ENCODE peak calls at places on chromosomes 16 and 17, in seven cellular contexts. H is left ventricle myocardium inferior, D is upper lobe of right lung, C is heart right ventricle, B is ascending aorta, W is transverse colon, Y is HFF-Myc. A is an unnamed sample.

GRCh38 chr17:44324092-44324570 is 492 bp downstream of the SLC25A39 start:
- DNase-seq in H (no peak), D (peak), C (no peak), B (no peak), W (peak), Y (no peak), A (no peak)

GRCh38 chr16:11328172-11329079 is 16.8 kb upstream of the RMI2 start:
- DNase-seq in H (peak), D (no peak), C (peak), B (no peak), W (peak), Y (peak), A (peak)

GRCh38 chr16:9976641-9977040 is 205.6 kb downstream of the GRIN2A start:
- DNase-seq in H (no peak), D (no peak), C (no peak), B (no peak), W (no peak), Y (no peak), A (no peak)

GRCh38 chr17:410674-411401 is 58.2 kb upstream of the RPH3AL start:
- DNase-seq in H (no peak), D (no peak), C (no peak), B (no peak), W (peak), Y (peak), A (peak)

GRCh38 chr16:89119661-89120141 is 26.0 kb downstream of the ACSF3 start:
- DNase-seq in H (peak), D (peak), C (no peak), B (no peak), W (no peak), Y (no peak), A (no peak)

GRCh38 chr16:85570735-85571562 is 42.2 kb upstream of the GSE1 start:
- DNase-seq in H (peak), D (peak), C (peak), B (no peak), W (peak), Y (no peak), A (no peak)

GRCh38 chr16:11474617-11475291 is 112.0 kb downstream of the LITAF start:
- DNase-seq in H (no peak), D (peak), C (no peak), B (no peak), W (no peak), Y (no peak), A (no peak)

GRCh38 chr17:33342025-33342424 is 48.9 kb upstream of the ASIC2 start:
- DNase-seq in H (no peak), D (no peak), C (no peak), B (no peak), W (no peak), Y (no peak), A (no peak)

GRCh38 chr17:39611441-39612112 is 3.9 kb upstream of the NEUROD2 start:
- DNase-seq in H (no peak), D (no peak), C (no peak), B (no peak), W (no peak), Y (no peak), A (no peak)

GRCh38 chr16:4373356-4373908 is 1.8 kb downstream of the VASN start:
- DNase-seq in H (peak), D (no peak), C (no peak), B (no peak), W (no peak), Y (no peak), A (no peak)

GRCh38 chr16:47523342-47524006 is 62.3 kb downstream of the PHKB start:
- DNase-seq in H (no peak), D (no peak), C (no peak), B (no peak), W (no peak), Y (no peak), A (no peak)

GRCh38 chr16:70693231-70693671 is 7.4 kb upstream of the MTSS2 start:
- DNase-seq in H (peak), D (no peak), C (peak), B (no peak), W (no peak), Y (no peak), A (no peak)

GRCh38 chr17:37261286-37261685 is 114.5 kb upstream of the C17orf78 start:
- DNase-seq in H (no peak), D (no peak), C (no peak), B (no peak), W (no peak), Y (no peak), A (peak)

GRCh38 chr16:57667526-57668258 is 414 bp upstream of the ADGRG3 start:
- DNase-seq in H (peak), D (peak), C (no peak), B (no peak), W (no peak), Y (no peak), A (no peak)

GRCh38 chr17:39782481-39782880 is 44.7 kb downstream of the GRB7 start:
- DNase-seq in H (no peak), D (no peak), C (no peak), B (no peak), W (no peak), Y (no peak), A (peak)

GRCh38 chr17:48163809-48164208 is 56.2 kb downstream of the SNX11 start:
- DNase-seq in H (no peak), D (no peak), C (no peak), B (no peak), W (no peak), Y (no peak), A (no peak)

GRCh38 chr16:2087426-2088191 is 39.8 kb downstream of the TSC2 start:
- DNase-seq in H (no peak), D (no peak), C (no peak), B (no peak), W (peak), Y (no peak), A (no peak)

GRCh38 chr16:2084688-2085625 is 37.2 kb downstream of the TSC2 start:
- DNase-seq in H (no peak), D (no peak), C (no peak), B (no peak), W (no peak), Y (no peak), A (no peak)

GRCh38 chr16:2086812-2087425 is 39.1 kb downstream of the TSC2 start:
- DNase-seq in H (no peak), D (no peak), C (no peak), B (no peak), W (no peak), Y (no peak), A (no peak)

GRCh38 chr16:2085669-2086068 is 37.9 kb downstream of the TSC2 start:
- DNase-seq in H (no peak), D (no peak), C (no peak), B (no peak), W (no peak), Y (no peak), A (no peak)

GRCh38 chr16:2086136-2086742 is 38.5 kb downstream of the TSC2 start:
- DNase-seq in H (no peak), D (no peak), C (no peak), B (no peak), W (no peak), Y (no peak), A (no peak)
- TF ChIP-seq CTCF in H (no peak), D (no peak), C (no peak), B (no peak), W (no peak), Y (no peak), A (no peak)

DNA sequence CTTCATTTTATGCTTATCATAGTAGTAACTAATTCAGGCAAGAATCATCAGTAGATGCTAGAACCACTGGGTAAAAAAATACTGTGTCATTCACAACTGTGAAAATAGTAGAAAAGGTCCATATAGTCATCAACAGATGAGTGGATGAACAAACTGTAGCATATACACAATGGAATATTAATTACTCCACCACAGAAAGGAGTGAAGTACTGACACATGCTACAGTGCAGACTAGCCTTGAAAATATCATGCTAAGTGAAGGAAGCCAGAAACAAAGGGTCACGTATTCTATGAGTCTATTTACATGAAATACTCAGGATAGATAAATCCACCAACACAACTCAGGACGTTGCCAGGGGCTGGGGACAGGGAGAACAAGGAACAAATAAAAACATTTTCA is 13.3 kb downstream of the USP22 start:
- DNase-seq in H (no peak), D (no peak), C (no peak), B (no peak), W (no peak), Y (no peak), A (no peak)
- TF ChIP-seq CTCF in H (no peak), D (no peak), C (no peak), B (no peak), W (no peak), Y (no peak), A (no peak)

GRCh38 chr16:28090646-28091377 is 27.3 kb upstream of the GSG1L start:
- DNase-seq in H (no peak), D (no peak), C (no peak), B (no peak), W (no peak), Y (no peak), A (peak)
- TF ChIP-seq CTCF in H (no peak), D (no peak), C (no peak), B (no peak), W (no peak), Y (peak), A (peak)

DNA sequence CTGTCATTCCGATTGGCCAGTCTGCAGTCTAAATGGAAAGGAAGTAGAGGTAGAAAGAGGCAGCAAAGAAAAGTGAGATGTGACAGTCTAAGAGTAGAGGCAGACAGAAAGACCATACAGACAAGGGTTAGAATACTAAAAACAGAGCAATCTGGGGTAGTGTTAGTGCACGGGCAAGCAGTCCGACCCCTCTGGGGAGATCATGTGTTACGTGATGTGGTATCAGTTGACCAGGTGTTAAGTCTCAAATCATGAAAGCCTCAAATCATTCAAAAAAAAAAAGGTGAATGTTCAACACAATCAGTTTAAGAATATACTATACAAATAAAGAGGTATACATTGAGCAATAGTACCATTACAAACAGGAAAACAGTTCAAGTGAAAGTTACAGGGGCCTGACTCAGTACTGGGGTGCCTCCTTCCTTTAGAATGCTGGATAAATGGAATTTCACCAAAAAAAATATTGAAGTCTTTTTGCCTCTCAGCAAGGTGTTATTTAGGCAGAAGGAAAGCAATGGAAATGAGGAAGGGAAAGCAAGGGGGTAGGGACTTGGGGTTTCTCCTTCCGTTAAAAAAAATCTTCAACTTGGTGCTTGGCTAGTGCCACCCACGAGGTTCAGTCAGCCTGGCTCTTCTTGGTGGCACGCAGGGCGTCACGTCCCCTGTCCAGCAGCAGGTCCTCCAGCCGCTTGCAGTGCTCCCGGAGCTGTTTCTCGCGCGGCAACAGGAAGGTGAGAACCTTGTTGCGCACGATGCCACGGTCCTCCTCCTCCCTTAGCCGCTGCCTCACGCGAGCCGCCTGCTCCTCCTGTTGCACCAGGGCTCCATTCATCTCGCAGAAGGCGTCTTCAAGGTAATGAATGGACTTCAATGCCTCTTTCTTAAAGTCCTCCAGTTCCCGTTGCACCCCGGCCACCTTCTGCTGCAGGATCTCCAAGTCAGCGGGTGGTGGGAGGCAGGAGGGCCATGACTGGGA is 616 bp downstream of the CCDC182 start:
- DNase-seq in H (no peak), D (no peak), C (no peak), B (no peak), W (no peak), Y (no peak), A (no peak)
- TF ChIP-seq CTCF in H (no peak), D (no peak), C (no peak), B (no peak), W (no peak), Y (no peak), A (no peak)

GRCh38 chr16:87461466-87461975 is 31.3 kb downstream of the ZCCHC14 start:
- DNase-seq in H (peak), D (peak), C (peak), B (peak), W (peak), Y (no peak), A (peak)
- TF ChIP-seq CTCF in H (peak), D (peak), C (peak), B (no peak), W (peak), Y (no peak), A (no peak)

DNA sequence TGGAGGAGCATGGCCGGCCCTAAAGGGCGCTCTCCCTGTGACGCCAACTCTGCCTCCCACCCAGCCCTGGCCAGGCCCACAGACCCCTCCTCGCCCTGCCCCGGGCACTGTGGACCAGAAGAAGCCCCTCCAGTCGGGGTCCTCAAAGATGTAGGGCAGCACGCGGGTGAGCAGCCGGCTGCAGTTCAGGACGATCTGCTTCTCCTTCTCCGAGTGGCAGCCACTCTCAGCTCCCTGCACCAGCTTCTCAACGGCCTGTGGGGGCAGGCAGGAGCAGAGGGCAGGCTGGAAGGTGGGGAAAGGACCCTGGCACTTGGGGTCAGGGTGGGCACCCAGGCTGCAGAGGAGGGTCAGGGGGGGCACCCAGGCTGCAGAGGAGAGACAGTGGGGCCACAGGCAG is 8.9 kb downstream of the HID1 start:
- DNase-seq in H (no peak), D (no peak), C (no peak), B (no peak), W (no peak), Y (no peak), A (no peak)
- TF ChIP-seq CTCF in H (no peak), D (no peak), C (no peak), B (no peak), W (no peak), Y (no peak), A (peak)

DNA sequence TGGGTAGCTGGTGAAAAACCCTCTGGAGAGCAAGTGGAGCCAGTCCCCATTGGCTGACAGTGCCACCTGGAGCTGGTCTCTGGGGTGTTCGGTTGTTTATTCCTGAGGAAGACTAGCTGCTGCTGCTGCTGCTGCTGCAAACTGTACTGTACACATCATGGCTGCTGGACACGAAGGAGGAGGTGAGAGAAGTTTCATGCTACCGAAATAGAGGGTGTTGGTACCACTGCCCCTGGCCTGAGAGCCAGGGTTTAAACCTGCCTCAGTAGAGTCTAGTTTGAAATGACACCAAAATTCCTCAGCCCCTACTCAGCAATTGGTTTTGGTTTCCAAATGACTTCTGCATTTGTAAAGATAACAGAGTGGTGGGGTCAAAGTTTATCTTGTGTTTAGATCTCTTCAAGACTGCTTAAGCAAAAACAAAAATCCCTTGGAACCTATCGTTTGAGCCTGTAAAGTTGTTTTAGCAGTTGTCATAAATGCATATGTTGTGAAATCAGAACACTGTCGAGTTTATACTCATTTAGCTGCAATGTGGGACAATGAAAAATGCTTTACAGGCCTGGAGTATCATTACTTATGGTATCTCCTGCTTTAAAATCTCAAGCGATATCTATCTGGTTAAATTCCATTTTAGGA is 40.8 kb downstream of the CYB5B start:
- DNase-seq in H (no peak), D (no peak), C (no peak), B (no peak), W (peak), Y (no peak), A (no peak)
- TF ChIP-seq CTCF in H (peak), D (no peak), C (no peak), B (no peak), W (no peak), Y (peak), A (no peak)

GRCh38 chr16:79598341-79599181 is 2.0 kb downstream of the MAF start:
- DNase-seq in H (peak), D (peak), C (peak), B (no peak), W (peak), Y (no peak), A (peak)
- TF ChIP-seq CTCF in H (peak), D (peak), C (no peak), B (no peak), W (no peak), Y (no peak), A (no peak)

GRCh38 chr16:50839920-50840729 is 98.2 kb downstream of the CYLD start:
- DNase-seq in H (no peak), D (no peak), C (no peak), B (no peak), W (no peak), Y (no peak), A (no peak)
- TF ChIP-seq CTCF in H (no peak), D (no peak), C (no peak), B (no peak), W (no peak), Y (no peak), A (no peak)

DNA sequence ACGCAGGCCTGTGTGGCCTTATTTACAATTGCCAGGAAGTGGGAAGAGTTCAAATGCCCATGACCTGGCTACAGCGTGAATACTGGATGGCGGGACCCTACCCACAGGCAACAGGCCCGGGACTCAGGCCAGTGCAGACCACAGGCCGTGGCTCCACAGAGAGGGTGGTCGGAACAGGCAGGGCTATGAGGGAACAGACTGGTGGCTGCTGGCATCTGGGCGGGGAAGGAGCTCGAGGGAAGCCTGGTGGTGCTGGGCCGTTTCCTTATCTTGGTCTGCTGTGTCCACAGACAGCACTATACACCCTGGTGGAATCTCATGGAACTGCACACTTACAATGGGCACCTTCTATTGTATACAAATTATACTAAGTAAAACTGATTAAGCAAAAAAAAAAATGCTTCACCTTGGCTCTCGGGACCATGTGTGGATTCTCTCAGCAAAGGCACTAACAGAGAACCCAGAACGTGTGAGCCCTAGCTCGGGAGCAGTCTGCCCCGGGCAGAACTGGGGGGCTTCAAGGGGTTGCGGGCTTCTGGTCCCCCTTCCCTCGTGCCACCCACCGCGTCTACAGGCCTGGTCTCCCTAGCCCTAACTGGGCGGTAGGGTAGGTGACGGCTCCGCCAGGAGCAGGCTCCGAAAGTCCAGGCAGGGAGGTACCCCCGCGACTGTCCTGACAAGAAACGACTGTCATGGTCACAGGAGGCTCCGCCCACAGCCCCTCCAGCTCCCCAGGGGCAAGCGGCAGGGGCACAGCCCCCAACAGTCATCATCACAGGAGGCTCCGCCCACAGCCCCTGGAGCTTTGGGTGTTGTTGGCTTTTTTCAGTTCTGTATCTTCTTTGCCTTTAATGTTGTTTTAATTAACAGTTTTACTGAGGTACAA is 21.8 kb downstream of the CEP131 start:
- DNase-seq in H (no peak), D (no peak), C (peak), B (no peak), W (peak), Y (peak), A (peak)
- TF ChIP-seq CTCF in H (peak), D (peak), C (peak), B (peak), W (peak), Y (peak), A (peak)

A was measured in fibroblast of pulmonary artery.